ENCODE peak calls at places on chromosomes 6 and 20, in five cellular contexts. A is right lobe of liver, K is fibroblast of lung, R is mammary epithelial cell, O is neural progenitor cell. Y is an unnamed sample.

GRCh38 chr6:47106721-47107197 is 64.6 kb upstream of the ADGRF1 start:
- DNase-seq in K (peak; percentile 38), A (no peak), O (peak; percentile 41), R (peak; percentile 59), Y (no peak)

GRCh38 chr6:15513131-15513771 is 149.6 kb downstream of the DTNBP1 start:
- DNase-seq in A (no peak), K (no peak), R (no peak), O (no peak), Y (no peak)

GRCh38 chr6:38033442-38033982 is 214.0 kb downstream of the ZFAND3 start:
- DNase-seq in K (no peak), A (no peak), R (no peak), O (no peak), Y (no peak)

GRCh38 chr6:161228096-161228495 is 45.8 kb downstream of the AGPAT4 start:
- DNase-seq in R (no peak), A (no peak), O (no peak), K (peak; percentile 52), Y (no peak)

GRCh38 chr20:3407426-3408250 is at the start of gene DNAAF9:
- DNase-seq in A (peak; percentile 85), R (peak; percentile 90), K (peak; percentile 71), O (peak; percentile 88), Y (peak; percentile 79)

GRCh38 chr6:42197574-42198362 is 3.0 kb upstream of the GUCA1B start:
- DNase-seq in R (no peak), A (no peak), K (peak; percentile 87), O (no peak), Y (peak; percentile 88)

GRCh38 chr20:62365814-62366369 is 1.2 kb downstream of the LAMA5 start:
- DNase-seq in K (no peak), O (peak; percentile 59), R (peak; percentile 75), A (no peak), Y (peak; percentile 74)

GRCh38 chr6:128290221-128290620 is 230.2 kb downstream of the PTPRK start:
- DNase-seq in A (no peak), K (peak; percentile 54), O (no peak), R (no peak), Y (no peak)

GRCh38 chr6:149913542-149914240 is 9.2 kb downstream of the RAET1G start:
- DNase-seq in K (no peak), O (no peak), A (peak; percentile 14), R (no peak), Y (no peak)

GRCh38 chr20:19764207-19764606 is 6.1 kb downstream of the RIN2 start:
- DNase-seq in K (peak; percentile 10), R (no peak), A (no peak), O (no peak), Y (no peak)

GRCh38 chr6:99606670-99607415 is at the start of gene PRDM13:
- DNase-seq in O (peak; percentile 74), R (no peak), A (no peak), K (no peak), Y (no peak)

GRCh38 chr6:159720708-159721107 is 6.6 kb upstream of the WTAP start:
- DNase-seq in O (peak; percentile 41), A (no peak), R (peak; percentile 52), K (no peak), Y (peak; percentile 18)

GRCh38 chr6:111871207-111871606 is 2.0 kb downstream of the FYN start:
- DNase-seq in O (no peak), A (no peak), K (no peak), R (no peak), Y (no peak)

GRCh38 chr6:139588076-139588639 is 213.7 kb upstream of the CITED2 start:
- DNase-seq in O (peak; percentile 18), K (peak; percentile 85), R (peak; percentile 43), A (peak; percentile 49), Y (peak; percentile 20)

GRCh38 chr6:5025911-5026819 is 22.3 kb upstream of the RPP40 start:
- DNase-seq in R (no peak), K (peak; percentile 51), A (peak; percentile 63), O (peak; percentile 81), Y (peak; percentile 69)

GRCh38 chr20:11919046-11919445 is 1.4 kb downstream of the BTBD3 start:
- DNase-seq in A (no peak), O (peak; percentile 8), R (no peak), K (peak; percentile 22), Y (peak; percentile 62)

GRCh38 chr20:41475507-41475906 is 108.9 kb upstream of the EMILIN3 start:
- DNase-seq in O (no peak), R (no peak), K (peak; percentile 30), A (no peak), Y (no peak)

GRCh38 chr20:46209930-46210671 is 92.0 kb downstream of the CD40 start:
- DNase-seq in O (no peak), K (no peak), A (no peak), R (no peak), Y (no peak)

GRCh38 chr6:19380287-19380686 is 456.9 kb upstream of the ID4 start:
- DNase-seq in O (no peak), R (peak; percentile 57), A (no peak), K (peak; percentile 61), Y (no peak)

GRCh38 chr6:72715119-72715518 is 93.3 kb downstream of the KCNQ5 start:
- DNase-seq in O (no peak), R (peak; percentile 44), K (no peak), A (no peak), Y (no peak)

GRCh38 chr20:63145156-63145555 is 70.8 kb downstream of the YTHDF1 start:
- DNase-seq in K (no peak), R (peak; percentile 29), O (no peak), A (no peak), Y (no peak)

GRCh38 chr6:44062771-44063560 is 64.3 kb downstream of the MRPL14 start:
- DNase-seq in K (no peak), A (no peak), R (peak; percentile 71), O (peak; percentile 53), Y (peak; percentile 79)

GRCh38 chr6:129671442-129672344 is 38.3 kb downstream of the ARHGAP18 start:
- DNase-seq in K (no peak), O (peak; percentile 33), A (no peak), R (no peak), Y (no peak)

DNA sequence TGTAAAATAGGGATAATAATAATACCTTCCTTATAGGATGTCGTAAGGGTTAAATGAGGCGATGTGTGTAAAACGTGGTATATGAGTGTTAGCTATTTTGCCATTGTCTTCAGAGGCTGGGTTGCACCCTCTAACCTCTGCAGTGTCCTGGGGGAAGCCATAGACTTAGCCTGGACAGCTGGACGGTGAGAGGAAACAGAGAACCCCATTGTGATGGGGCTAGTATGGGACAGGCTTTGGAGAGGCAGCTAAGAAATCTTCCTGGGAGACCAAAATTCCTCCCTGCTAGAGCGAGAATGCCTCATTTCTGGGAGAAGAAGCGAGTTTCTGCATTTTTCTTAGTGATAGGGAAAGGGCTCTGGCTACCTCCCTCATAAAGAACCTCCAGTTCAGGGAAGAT is 22.8 kb downstream of the KCNB1 start:
- DNase-seq in K (no peak), A (no peak), O (no peak), R (no peak), Y (no peak)
- H3K27me3 ChIP-seq in K (peaks cover 2% of the 10 kb centered on the region), A (no peaks in the 10 kb centered on the region), O (no peaks in the 10 kb centered on the region), R (peaks cover 6% of the 10 kb centered on the region), Y (no peaks in the 10 kb centered on the region)

DNA sequence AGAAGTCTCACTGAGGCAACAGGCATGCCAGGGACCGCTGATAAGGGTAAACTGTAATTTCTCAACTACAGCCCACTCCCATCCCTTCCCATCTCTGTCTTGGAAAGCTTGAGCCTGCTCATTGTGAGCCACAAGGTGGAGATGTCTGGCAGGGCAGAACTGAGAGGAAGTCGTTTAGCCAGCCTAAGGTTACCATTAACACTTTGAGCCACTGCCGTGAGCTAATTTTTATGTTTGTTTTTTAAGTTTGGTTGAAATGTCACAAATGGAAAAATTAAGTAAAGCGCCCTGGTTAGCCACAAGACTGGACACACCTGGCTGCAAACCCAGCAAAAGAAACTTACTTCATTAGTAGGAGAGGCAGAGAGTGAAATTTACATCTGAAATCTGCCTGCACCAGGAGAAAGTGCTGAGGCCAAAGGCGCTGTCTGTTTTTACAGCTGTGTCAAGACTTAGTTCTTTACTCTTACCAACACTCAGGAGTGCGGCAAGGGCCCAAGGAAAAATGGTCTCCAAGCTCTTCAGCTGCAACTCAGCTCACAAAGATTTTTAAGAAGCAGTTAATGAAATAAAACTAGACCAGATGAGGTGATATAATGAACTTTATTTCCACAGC is 50.0 kb upstream of the FAM83C start:
- DNase-seq in O (peak; percentile 27), R (no peak), A (no peak), K (peak; percentile 61), Y (no peak)
- TF ChIP-seq CTCF in O (peak; percentile 40), R (peak; percentile 26), A (no peak), K (peak; percentile 31), Y (peak; percentile 46)

GRCh38 chr20:58637466-58638198 is 13.5 kb upstream of the STX16 start:
- DNase-seq in R (no peak), A (no peak), K (no peak), O (no peak), Y (no peak)

GRCh38 chr20:58638467-58639181 is 12.5 kb upstream of the STX16 start:
- DNase-seq in O (no peak), R (no peak), A (no peak), K (no peak), Y (no peak)

GRCh38 chr20:58636983-58637421 is 14.1 kb upstream of the STX16 start:
- DNase-seq in O (peak; percentile 50), K (no peak), A (no peak), R (no peak), Y (no peak)

GRCh38 chr20:58640446-58640845 is 10.6 kb upstream of the STX16 start:
- DNase-seq in A (no peak), O (no peak), R (peak; percentile 36), K (peak; percentile 99), Y (no peak)

GRCh38 chr20:58639182-58640146 is 11.6 kb upstream of the STX16 start:
- DNase-seq in A (no peak), K (no peak), R (no peak), O (no peak), Y (no peak)
- H3K27me3 ChIP-seq in A (no peaks in the 10 kb centered on the region), K (no peaks in the 10 kb centered on the region), R (no peaks in the 10 kb centered on the region), O (no peaks in the 10 kb centered on the region), Y (no peaks in the 10 kb centered on the region)

GRCh38 chr6:151451950-151452749 is at the start of gene RMND1:
- DNase-seq in K (peak; percentile 100), O (peak; percentile 100), A (peak; percentile 100), R (peak; percentile 100), Y (peak; percentile 100)
- TF ChIP-seq CTCF in K (no peak), O (no peak), A (no peak), R (no peak), Y (no peak)

Y was measured in WERI-Rb-1.